ENCODE peak calls at places on chromosomes 7 and 10, in nine cellular contexts. C, N, V, X, J, D, O, I and L are unnamed samples. For H3K36me3 and H3K4me1, the result is how much of the 10 kb centered on the place peaks cover.

GRCh38 chr7:114956702-114957101 is 34.8 kb downstream of the MDFIC start:
- DNase-seq in C (no peak), N (no peak), V (no peak), X (no peak), J (no peak), D (no peak), O (no peak), I (no peak), L (no peak)

GRCh38 chr7:34755008-34755407 is 97.0 kb downstream of the NPSR1 start:
- DNase-seq in C (no peak), N (no peak), V (no peak), X (no peak), J (no peak), D (no peak), O (no peak), I (no peak), L (no peak)

GRCh38 chr10:73591578-73591902 is 398 bp upstream of the USP54 start:
- DNase-seq in C (no peak), N (no peak), V (no peak), X (no peak), J (no peak), D (no peak), O (no peak), I (no peak), L (no peak)

GRCh38 chr7:42071372-42072261 is 165.4 kb downstream of the GLI3 start:
- DNase-seq in C (no peak), N (no peak), V (peak), X (no peak), J (no peak), D (no peak), O (peak), I (no peak), L (no peak)

GRCh38 chr10:49484501-49485230 is 54.3 kb downstream of the ERCC6 start:
- DNase-seq in C (no peak), N (no peak), V (no peak), X (no peak), J (no peak), D (no peak), O (peak), I (no peak), L (no peak)

GRCh38 chr10:13417459-13418126 is 69.5 kb upstream of the SEPHS1 start:
- DNase-seq in C (no peak), N (no peak), V (peak), X (no peak), J (no peak), D (no peak), O (peak), I (no peak), L (no peak)

GRCh38 chr10:102422586-102423129 is 2.0 kb downstream of the FBXL15 start:
- DNase-seq in C (peak), N (peak), V (peak), X (peak), J (peak), D (peak), O (peak), I (peak), L (no peak)

GRCh38 chr7:33761440-33762080 is 143.8 kb upstream of the BMPER start:
- DNase-seq in C (no peak), N (no peak), V (no peak), X (no peak), J (no peak), D (no peak), O (no peak), I (no peak), L (no peak)

GRCh38 chr10:72014785-72015480 is 50.7 kb downstream of the CHST3 start:
- DNase-seq in C (no peak), N (no peak), V (no peak), X (no peak), J (no peak), D (no peak), O (no peak), I (no peak), L (no peak)

GRCh38 chr7:125255793-125256192 is 326.2 kb upstream of the POT1 start:
- DNase-seq in C (no peak), N (no peak), V (no peak), X (no peak), J (no peak), D (no peak), O (no peak), I (no peak), L (no peak)

GRCh38 chr7:6393667-6394056 is 54.1 kb downstream of the DAGLB start:
- DNase-seq in C (no peak), N (no peak), V (no peak), X (no peak), J (no peak), D (no peak), O (no peak), I (no peak), L (no peak)
- H3K36me3 ChIP-seq in C (under half), N (under half), V (under half), X (under half), J (under half), D (under half), O (under half), I (under half), L (under half)

DNA sequence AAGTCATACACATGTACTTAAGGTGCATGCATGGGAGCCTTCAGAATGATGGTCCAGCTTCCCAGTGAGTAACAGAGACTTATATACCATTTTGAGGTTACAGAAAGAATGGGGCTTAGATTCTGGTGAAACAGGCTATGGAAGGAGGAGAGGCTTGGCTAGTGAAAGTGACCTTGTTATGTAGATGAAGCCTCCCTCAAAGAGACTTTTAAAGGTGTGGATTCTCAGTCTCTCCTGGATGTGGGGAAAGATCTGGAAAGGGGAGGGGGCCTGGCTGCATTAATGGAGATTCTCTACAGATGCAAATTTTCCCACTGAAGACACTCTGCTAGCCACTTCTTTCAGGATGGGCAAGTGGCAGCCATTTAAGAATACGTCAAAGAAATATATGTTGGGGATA is 5.5 kb downstream of the RASSF4 start:
- DNase-seq in C (no peak), N (no peak), V (no peak), X (no peak), J (no peak), D (no peak), O (no peak), I (no peak), L (no peak)
- H3K27ac ChIP-seq in C (no peak), N (peak), V (no peak), X (no peak), J (no peak), D (no peak), O (no peak), I (peak), L (no peak)

GRCh38 chr7:74183653-74184450 is 9.7 kb downstream of the EIF4H start:
- DNase-seq in C (no peak), N (peak), V (no peak), X (peak), J (peak), D (no peak), O (no peak), I (no peak), L (no peak)
- H3K4me1 ChIP-seq in C (under half), N (under half), V (half or more), X (half or more), J (under half), D (half or more), O (under half), I (half or more), L (half or more)

DNA sequence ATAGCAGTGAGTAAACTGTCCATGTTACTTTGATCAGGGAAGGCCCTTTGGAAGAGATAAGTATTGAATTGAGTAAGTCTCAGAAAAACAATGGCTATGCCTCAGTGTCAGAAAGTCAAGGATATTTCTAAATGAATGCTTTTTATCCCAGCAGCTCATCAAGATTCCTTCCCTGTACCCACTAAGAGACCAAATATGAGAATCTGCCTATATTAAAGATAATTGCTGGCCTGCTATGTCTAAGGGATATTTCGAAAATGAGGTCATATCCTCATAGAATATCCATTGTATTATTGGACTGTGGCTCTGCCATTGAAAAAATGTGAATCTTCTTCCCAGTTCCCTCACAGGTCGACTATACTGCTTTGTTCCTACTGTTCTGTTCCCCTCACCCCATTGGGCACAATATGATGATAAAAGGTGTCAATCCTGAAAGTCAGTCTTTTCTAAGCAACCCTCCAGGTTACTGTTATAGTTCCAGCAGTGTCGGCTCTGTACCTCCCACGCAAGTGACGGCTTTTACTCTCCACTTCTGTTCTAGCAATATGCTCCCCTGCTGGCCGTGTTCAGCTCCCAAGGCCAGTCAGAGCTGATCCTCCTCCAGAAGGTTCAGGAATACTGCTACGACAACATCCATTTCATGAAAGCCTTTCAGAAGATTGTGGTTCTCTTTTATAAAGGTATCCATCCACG is 51.7 kb downstream of the BZW2 start:
- DNase-seq in C (no peak), N (no peak), V (no peak), X (no peak), J (peak), D (no peak), O (peak), I (no peak), L (no peak)
- H3K36me3 ChIP-seq in C (under half), N (under half), V (under half), X (under half), J (half or more), D (under half), O (under half), I (half or more), L (under half)

GRCh38 chr10:75430000-75430763 is 1.2 kb upstream of the LRMDA start:
- DNase-seq in C (peak), N (peak), V (peak), X (no peak), J (peak), D (no peak), O (no peak), I (peak), L (no peak)

GRCh38 chr10:75432176-75432575 is 752 bp downstream of the LRMDA start:
- DNase-seq in C (no peak), N (no peak), V (no peak), X (no peak), J (no peak), D (no peak), O (no peak), I (no peak), L (no peak)

GRCh38 chr10:75432763-75433162 is 1.3 kb downstream of the LRMDA start:
- DNase-seq in C (no peak), N (no peak), V (no peak), X (no peak), J (no peak), D (no peak), O (no peak), I (no peak), L (no peak)

GRCh38 chr10:75433216-75433615 is 1.8 kb downstream of the LRMDA start:
- DNase-seq in C (no peak), N (no peak), V (no peak), X (no peak), J (no peak), D (no peak), O (no peak), I (no peak), L (no peak)

DNA sequence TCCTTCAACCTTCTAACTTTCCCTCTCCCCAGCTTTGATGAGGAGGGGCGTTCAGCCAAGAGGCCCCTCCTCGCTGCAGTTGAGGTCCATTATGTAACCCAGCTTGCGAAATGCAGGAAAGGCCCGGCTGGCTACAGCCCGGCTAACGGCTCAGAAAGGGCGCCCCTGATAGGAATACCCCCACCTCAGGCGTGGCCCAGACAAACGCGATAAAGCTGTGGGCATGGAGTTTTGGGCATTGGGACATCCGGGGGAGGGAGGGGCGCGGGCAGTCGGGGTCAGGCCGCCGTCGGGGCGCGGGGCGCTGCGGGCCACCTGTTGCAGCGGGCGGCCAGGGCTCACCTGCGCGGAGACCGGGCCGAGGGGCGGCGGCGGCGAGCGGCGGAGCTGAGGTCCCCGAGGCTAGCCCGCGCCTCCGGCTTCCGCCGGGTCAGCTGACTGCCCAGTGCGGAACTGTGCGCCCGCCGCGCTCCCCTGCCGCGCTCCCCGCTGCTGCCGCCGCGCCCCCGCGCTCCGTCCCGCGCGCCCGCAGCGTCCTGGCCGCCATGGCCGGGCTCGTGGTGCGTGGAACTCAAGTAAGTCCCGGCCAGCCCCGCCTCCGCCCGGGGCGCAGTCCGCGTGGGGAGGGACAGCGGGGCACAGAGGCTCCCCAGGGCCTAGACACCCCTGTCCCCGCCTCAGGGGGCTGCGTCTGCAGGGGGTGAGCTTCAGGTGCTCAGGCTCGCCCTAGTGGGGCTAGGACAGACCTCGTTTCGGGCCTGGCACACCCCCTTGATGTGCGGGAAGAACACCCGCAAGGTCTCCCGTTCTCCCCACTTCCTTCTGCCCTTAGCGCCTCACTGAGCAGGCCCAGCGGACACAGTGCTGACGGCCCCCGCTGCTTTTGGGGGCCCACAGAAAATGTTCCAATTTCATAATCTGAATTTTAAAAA is at the start of gene LRMDA:
- DNase-seq in C (peak), N (peak), V (no peak), X (no peak), J (no peak), D (no peak), O (no peak), I (peak), L (no peak)
- H3K27ac ChIP-seq in C (no peak), N (peak), V (no peak), X (no peak), J (peak), D (no peak), O (no peak), I (peak), L (no peak)